ENCODE peak calls at places on chromosomes 16 and 17, in eight cellular contexts. V, I, S, N, K, U, O and M are unnamed samples.

GRCh38 chr16:57284206-57284951 is at the start of gene PLLP:
- DNase-seq in V (peak), I (peak), S (peak), N (no peak), K (peak), U (no peak), O (no peak), M (no peak)

GRCh38 chr17:67377727-67378443 is 804 bp downstream of the PITPNC1 start:
- DNase-seq in V (peak), I (peak), S (peak), N (no peak), K (peak), U (peak), O (peak), M (no peak)

GRCh38 chr16:76910931-76911330 is 280.1 kb upstream of the MON1B start:
- DNase-seq in V (no peak), I (no peak), S (no peak), N (peak), K (no peak), U (peak), O (no peak), M (peak)

GRCh38 chr17:27430882-27431491 is 25.3 kb upstream of the KSR1 start:
- DNase-seq in V (peak), I (no peak), S (peak), N (no peak), K (peak), U (peak), O (no peak), M (no peak)

GRCh38 chr16:67237396-67238277 is 9.6 kb downstream of the FHOD1 start:
- DNase-seq in V (no peak), I (peak), S (no peak), N (no peak), K (no peak), U (no peak), O (no peak), M (no peak)

GRCh38 chr17:49108318-49108717 is 24.3 kb upstream of the B4GALNT2 start:
- DNase-seq in V (no peak), I (no peak), S (peak), N (peak), K (no peak), U (peak), O (no peak), M (no peak)

GRCh38 chr16:31876955-31877828 is 3.6 kb downstream of the ZNF267 start:
- DNase-seq in V (peak), I (no peak), S (no peak), N (peak), K (peak), U (peak), O (peak), M (peak)

GRCh38 chr17:49987290-49987585 is 7.8 kb downstream of the DLX3 start:
- DNase-seq in V (no peak), I (no peak), S (no peak), N (no peak), K (no peak), U (no peak), O (no peak), M (no peak)

GRCh38 chr16:2828521-2828840 is 1.6 kb upstream of the ZG16B start:
- DNase-seq in V (no peak), I (no peak), S (no peak), N (no peak), K (no peak), U (no peak), O (no peak), M (no peak)

GRCh38 chr16:88305176-88305575 is 77.6 kb upstream of the ZNF469 start:
- DNase-seq in V (no peak), I (peak), S (no peak), N (no peak), K (no peak), U (no peak), O (no peak), M (no peak)

GRCh38 chr17:66716236-66717026 is 118.5 kb upstream of the CACNG5 start:
- DNase-seq in V (no peak), I (no peak), S (peak), N (no peak), K (no peak), U (peak), O (no peak), M (no peak)

GRCh38 chr16:67173808-67174705 is 3.7 kb downstream of the NOL3 start:
- DNase-seq in V (peak), I (peak), S (peak), N (peak), K (no peak), U (peak), O (peak), M (no peak)

GRCh38 chr17:11855306-11855705 is 142.0 kb downstream of the ZNF18 start:
- DNase-seq in V (no peak), I (no peak), S (no peak), N (no peak), K (no peak), U (no peak), O (no peak), M (no peak)

GRCh38 chr17:69717819-69718218 is 303.3 kb downstream of the MAP2K6 start:
- DNase-seq in V (no peak), I (no peak), S (no peak), N (no peak), K (no peak), U (no peak), O (no peak), M (no peak)

GRCh38 chr17:80339118-80339517 is 75.8 kb upstream of the ENDOV start:
- DNase-seq in V (no peak), I (no peak), S (no peak), N (no peak), K (no peak), U (no peak), O (no peak), M (no peak)

GRCh38 chr16:89957214-89957785 is 8.7 kb downstream of the DEF8 start:
- DNase-seq in V (no peak), I (no peak), S (no peak), N (no peak), K (no peak), U (no peak), O (no peak), M (no peak)

GRCh38 chr17:49703557-49704277 is 4.0 kb downstream of the SLC35B1 start:
- DNase-seq in V (peak), I (no peak), S (peak), N (no peak), K (peak), U (peak), O (peak), M (peak)

GRCh38 chr17:7308625-7309433 is 1.4 kb downstream of the EIF5A start:
- DNase-seq in V (peak), I (peak), S (peak), N (no peak), K (peak), U (peak), O (peak), M (no peak)

GRCh38 chr17:50169121-50169764 is 3.4 kb downstream of the SGCA start:
- DNase-seq in V (peak), I (peak), S (peak), N (no peak), K (peak), U (peak), O (peak), M (no peak)

GRCh38 chr17:43906951-43907424 is 348 bp downstream of the MPP2 start:
- DNase-seq in V (no peak), I (no peak), S (no peak), N (no peak), K (no peak), U (no peak), O (no peak), M (no peak)

GRCh38 chr17:76038050-76038449 is 10.9 kb upstream of the EVPL start:
- DNase-seq in V (no peak), I (no peak), S (no peak), N (no peak), K (no peak), U (no peak), O (no peak), M (no peak)

GRCh38 chr17:80802626-80803450 is 188.8 kb upstream of the CHMP6 start:
- DNase-seq in V (no peak), I (no peak), S (no peak), N (no peak), K (no peak), U (no peak), O (no peak), M (no peak)

GRCh38 chr17:13351046-13351445 is 250.7 kb downstream of the HS3ST3A1 start:
- DNase-seq in V (no peak), I (no peak), S (no peak), N (no peak), K (no peak), U (no peak), O (no peak), M (no peak)

GRCh38 chr16:6317924-6318323 is 1014.7 kb upstream of the RBFOX1 start:
- DNase-seq in V (no peak), I (no peak), S (peak), N (no peak), K (no peak), U (no peak), O (no peak), M (no peak)

GRCh38 chr16:24036614-24037013 is 200.8 kb downstream of the PRKCB start:
- DNase-seq in V (peak), I (no peak), S (peak), N (no peak), K (peak), U (peak), O (peak), M (no peak)

GRCh38 chr17:52827526-52827925 is 669.0 kb upstream of the CA10 start:
- DNase-seq in V (no peak), I (no peak), S (peak), N (no peak), K (no peak), U (no peak), O (no peak), M (no peak)

GRCh38 chr16:54577566-54578180 is 291.1 kb upstream of the IRX3 start:
- DNase-seq in V (no peak), I (no peak), S (peak), N (no peak), K (no peak), U (no peak), O (no peak), M (no peak)

GRCh38 chr16:71924710-71925109 is 29.4 kb downstream of the IST1 start:
- DNase-seq in V (no peak), I (no peak), S (no peak), N (no peak), K (no peak), U (no peak), O (no peak), M (no peak)

GRCh38 chr16:9545500-9546437 is 454.3 kb downstream of the HAPSTR1 start:
- DNase-seq in V (no peak), I (no peak), S (no peak), N (no peak), K (no peak), U (no peak), O (no peak), M (no peak)

GRCh38 chr16:9647981-9648701 is 534.1 kb downstream of the GRIN2A start:
- DNase-seq in V (peak), I (no peak), S (peak), N (no peak), K (peak), U (peak), O (peak), M (no peak)

GRCh38 chr17:48335858-48336500 is 94.0 kb downstream of the SKAP1 start:
- DNase-seq in V (peak), I (no peak), S (peak), N (peak), K (peak), U (peak), O (peak), M (no peak)

GRCh38 chr17:73757324-73757942 is 113.2 kb upstream of the SDK2 start:
- DNase-seq in V (no peak), I (no peak), S (no peak), N (no peak), K (peak), U (no peak), O (no peak), M (no peak)

GRCh38 chr16:72467157-72467759 is 295.3 kb upstream of the PMFBP1 start:
- DNase-seq in V (peak), I (no peak), S (peak), N (peak), K (peak), U (peak), O (peak), M (no peak)

GRCh38 chr16:15032547-15033308 is 23.1 kb downstream of the NTAN1 start:
- DNase-seq in V (no peak), I (no peak), S (no peak), N (no peak), K (peak), U (peak), O (peak), M (no peak)

GRCh38 chr17:15263680-15264079 is 1.4 kb downstream of the PMP22 start:
- DNase-seq in V (no peak), I (no peak), S (no peak), N (no peak), K (no peak), U (peak), O (no peak), M (no peak)

GRCh38 chr17:28599311-28600184 is 723 bp upstream of the SPAG5 start:
- DNase-seq in V (peak), I (peak), S (no peak), N (peak), K (peak), U (peak), O (peak), M (no peak)

GRCh38 chr17:28598389-28598788 is 436 bp downstream of the SPAG5 start:
- DNase-seq in V (no peak), I (no peak), S (no peak), N (no peak), K (no peak), U (no peak), O (no peak), M (no peak)

GRCh38 chr17:28598799-28599310 is at the start of gene SPAG5:
- DNase-seq in V (peak), I (peak), S (peak), N (peak), K (peak), U (peak), O (peak), M (no peak)

GRCh38 chr17:28592260-28592659 is 6.6 kb downstream of the SPAG5 start:
- DNase-seq in V (no peak), I (no peak), S (no peak), N (no peak), K (no peak), U (no peak), O (no peak), M (no peak)

DNA sequence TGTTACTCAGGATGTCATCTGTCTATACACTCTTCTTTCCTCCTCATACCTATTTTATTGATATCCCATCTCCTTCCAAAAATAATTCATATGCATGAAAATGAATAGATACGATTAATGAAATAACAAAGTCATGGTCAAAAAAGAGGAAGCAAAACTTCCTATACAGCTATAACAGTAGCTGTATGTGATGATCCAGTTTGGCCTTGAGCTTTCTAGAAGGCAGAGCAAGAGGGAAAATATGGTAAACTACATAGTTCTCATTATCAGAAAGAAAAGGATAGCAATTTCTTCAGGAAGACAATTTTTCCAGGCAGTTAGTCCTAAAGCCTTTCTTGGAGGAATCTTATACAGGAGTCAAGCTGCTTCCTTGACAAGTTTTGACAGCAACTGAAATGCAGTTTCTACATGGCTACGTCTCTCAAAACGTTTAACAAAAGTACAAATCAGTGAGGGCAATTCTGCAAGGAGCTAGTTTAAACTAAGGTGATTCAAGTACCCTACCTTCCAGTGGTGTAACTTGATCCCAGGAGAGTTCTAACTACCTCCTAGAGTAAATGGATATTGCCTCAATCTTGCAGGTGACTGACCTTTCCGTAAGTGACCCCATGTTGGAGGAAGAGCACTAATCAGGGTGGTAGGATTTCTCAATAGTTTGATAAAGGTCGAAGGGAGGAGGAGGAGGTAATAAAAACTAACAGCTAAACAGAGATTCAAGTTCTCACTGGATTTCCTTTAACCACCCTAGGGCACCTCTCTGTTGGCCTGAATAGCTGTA is 1.0 kb downstream of the SPAG5 start:
- DNase-seq in V (no peak), I (no peak), S (peak), N (no peak), K (peak), U (no peak), O (no peak), M (no peak)
- H3K4me3 ChIP-seq in V (peak), I (no peak), S (peak), N (peak), K (peak), U (peak), O (peak), M (peak)

GRCh38 chr17:1494736-1495253 is 2.3 kb upstream of the MYO1C start:
- DNase-seq in V (no peak), I (no peak), S (no peak), N (no peak), K (no peak), U (no peak), O (no peak), M (no peak)

GRCh38 chr17:1493291-1493980 is 950 bp upstream of the MYO1C start:
- DNase-seq in V (no peak), I (no peak), S (no peak), N (no peak), K (no peak), U (peak), O (no peak), M (no peak)

GRCh38 chr17:1494203-1494602 is 1.7 kb upstream of the MYO1C start:
- DNase-seq in V (no peak), I (no peak), S (no peak), N (no peak), K (no peak), U (no peak), O (no peak), M (no peak)

GRCh38 chr17:1496814-1497325 is 4.4 kb upstream of the MYO1C start:
- DNase-seq in V (no peak), I (no peak), S (no peak), N (no peak), K (no peak), U (no peak), O (no peak), M (no peak)

DNA sequence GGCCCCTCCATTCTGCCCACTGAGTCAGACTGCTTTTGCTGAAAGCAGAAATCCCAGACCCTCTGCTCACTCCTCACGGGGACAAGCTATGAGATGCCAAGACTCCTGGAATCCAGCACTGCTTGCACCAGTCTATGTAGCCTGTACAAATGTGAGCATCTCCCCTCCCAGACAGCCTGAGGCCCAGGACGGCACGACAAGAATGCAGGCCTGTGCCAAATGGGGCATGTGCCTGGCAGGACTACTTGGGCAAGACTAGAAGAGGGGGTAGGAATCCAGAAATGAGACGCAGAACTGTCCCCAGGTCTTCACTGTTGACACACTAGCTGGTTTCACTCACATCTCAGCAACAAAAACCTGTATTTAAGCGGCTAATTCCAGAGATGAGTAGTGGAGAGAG is 2.8 kb upstream of the MYO1C start:
- DNase-seq in V (no peak), I (no peak), S (no peak), N (no peak), K (no peak), U (peak), O (no peak), M (no peak)
- H3K4me3 ChIP-seq in V (no peak), I (no peak), S (no peak), N (no peak), K (no peak), U (no peak), O (no peak), M (no peak)

DNA sequence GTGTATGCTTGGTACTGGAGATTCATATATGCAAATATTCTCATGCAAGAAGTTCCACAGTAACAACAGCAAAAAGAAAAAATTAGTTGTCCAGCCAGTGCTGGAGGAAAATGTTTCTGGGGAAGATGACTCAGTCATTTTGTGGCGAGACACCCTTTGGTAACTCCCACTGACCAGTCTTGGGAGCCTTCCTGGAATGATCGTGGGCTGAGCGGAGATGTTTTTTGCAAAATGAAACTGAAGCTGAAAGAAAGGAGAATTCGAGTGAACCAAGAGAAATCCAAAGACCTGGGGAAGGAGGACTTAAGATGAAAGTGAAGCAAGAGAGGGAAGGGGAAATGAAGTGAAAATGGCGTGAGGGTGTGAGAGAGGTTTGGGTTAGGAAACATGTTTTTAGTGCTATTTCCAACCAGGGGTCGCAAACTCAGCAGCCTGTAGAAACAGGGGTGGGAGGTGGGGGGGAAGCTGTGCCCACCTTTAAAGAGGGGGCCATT is 5.2 kb downstream of the ITPRIPL2 start:
- DNase-seq in V (peak), I (no peak), S (no peak), N (peak), K (peak), U (peak), O (no peak), M (peak)
- H3K4me3 ChIP-seq in V (peak), I (no peak), S (no peak), N (peak), K (peak), U (peak), O (peak), M (peak)

GRCh38 chr16:59905628-59906027 is 1171.5 kb upstream of the GOT2 start:
- DNase-seq in V (no peak), I (no peak), S (no peak), N (no peak), K (no peak), U (peak), O (no peak), M (no peak)
- H3K4me3 ChIP-seq in V (no peak), I (no peak), S (no peak), N (no peak), K (no peak), U (no peak), O (no peak), M (no peak)

DNA sequence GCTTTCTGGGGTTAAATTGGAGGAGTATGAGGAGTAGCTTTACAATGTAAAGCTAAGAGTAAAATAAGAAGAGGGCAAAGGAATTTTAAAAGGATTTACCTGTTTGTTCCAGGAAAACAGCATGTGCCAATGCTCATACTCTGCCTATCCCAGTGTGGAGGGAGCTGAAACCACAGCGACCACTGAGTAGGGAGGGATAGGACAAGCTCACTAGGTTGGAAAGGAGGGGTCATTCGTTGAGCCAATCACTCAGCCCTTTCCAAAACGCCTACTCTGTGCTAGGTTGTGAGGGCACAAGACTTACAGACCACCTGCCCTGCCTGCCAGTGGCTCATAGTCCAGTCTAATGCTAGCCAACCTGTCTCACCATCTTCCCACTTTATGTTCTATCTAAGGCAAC is 1.1 kb upstream of the DNAJC7 start:
- DNase-seq in V (no peak), I (no peak), S (peak), N (no peak), K (peak), U (no peak), O (no peak), M (no peak)
- H3K4me3 ChIP-seq in V (peak), I (no peak), S (peak), N (peak), K (peak), U (peak), O (peak), M (peak)

DNA sequence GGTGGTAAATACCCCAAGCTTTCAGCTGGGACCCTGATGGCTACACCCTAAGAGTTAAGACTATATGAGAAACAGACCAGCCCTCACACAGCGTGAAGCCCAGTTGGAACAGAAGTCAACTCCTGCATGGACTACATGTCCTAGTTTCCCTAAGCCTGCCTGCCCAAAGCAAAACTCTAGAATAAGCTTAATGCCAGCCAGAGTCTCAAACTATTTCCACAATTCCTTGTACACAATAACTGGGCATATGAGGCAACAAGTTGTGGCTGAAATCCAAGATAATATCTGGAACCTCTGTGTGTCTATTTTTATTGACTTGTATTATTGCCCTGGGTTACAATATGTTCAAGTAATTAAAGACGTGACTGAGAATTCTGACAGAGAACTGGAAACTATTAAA is 19.4 kb downstream of the MYH10 start:
- DNase-seq in V (no peak), I (no peak), S (no peak), N (no peak), K (no peak), U (peak), O (no peak), M (no peak)
- H3K4me3 ChIP-seq in V (no peak), I (no peak), S (no peak), N (no peak), K (no peak), U (no peak), O (no peak), M (no peak)